ENCODE peak calls at places on chromosomes 4 and X, in six cellular contexts. One of them, this sample, is unnamed.

GRCh38 chr4:94802091-94802490 is 44.3 kb downstream of the BMPR1B start:
- DNase-seq in cerebellar cortex: peak
- DNase-seq in EL: no peak
- DNase-seq in AG08395: no peak
- DNase-seq in NCI-H1092: no peak
- DNase-seq in Ammon's horn: peak
- DNase-seq in this sample: no peak

GRCh38 chrX:131763674-131764073 is 219.8 kb downstream of the OR13H1 start:
- DNase-seq in cerebellar cortex: peak
- DNase-seq in EL: peak
- DNase-seq in AG08395: peak
- DNase-seq in NCI-H1092: no peak
- DNase-seq in Ammon's horn: no peak
- DNase-seq in this sample: no peak

GRCh38 chr4:71141125-71141524 is 147.7 kb downstream of the DCK start:
- DNase-seq in cerebellar cortex: no peak
- DNase-seq in EL: no peak
- DNase-seq in AG08395: no peak
- DNase-seq in NCI-H1092: no peak
- DNase-seq in Ammon's horn: no peak
- DNase-seq in this sample: no peak

GRCh38 chrX:19193584-19193983 is 71.3 kb upstream of the ADGRG2 start:
- DNase-seq in cerebellar cortex: no peak
- DNase-seq in EL: no peak
- DNase-seq in AG08395: no peak
- DNase-seq in NCI-H1092: no peak
- DNase-seq in Ammon's horn: no peak
- DNase-seq in this sample: no peak

GRCh38 chrX:584572-584971 is 46.0 kb upstream of the SHOX start:
- DNase-seq in cerebellar cortex: no peak
- DNase-seq in EL: no peak
- DNase-seq in AG08395: no peak
- DNase-seq in NCI-H1092: no peak
- DNase-seq in Ammon's horn: no peak
- DNase-seq in this sample: no peak

GRCh38 chrX:153970398-153971123 is 1.1 kb downstream of the HCFC1 start:
- DNase-seq in cerebellar cortex: peak
- DNase-seq in EL: peak
- DNase-seq in AG08395: peak
- DNase-seq in NCI-H1092: no peak
- DNase-seq in Ammon's horn: peak
- DNase-seq in this sample: peak

GRCh38 chr4:124851741-124852140 is 139.2 kb upstream of the ANKRD50 start:
- DNase-seq in cerebellar cortex: no peak
- DNase-seq in EL: no peak
- DNase-seq in AG08395: no peak
- DNase-seq in NCI-H1092: no peak
- DNase-seq in Ammon's horn: no peak
- DNase-seq in this sample: no peak

GRCh38 chr4:79198886-79199591 is 126.8 kb downstream of the NAA11 start:
- DNase-seq in cerebellar cortex: no peak
- DNase-seq in EL: no peak
- DNase-seq in AG08395: no peak
- DNase-seq in NCI-H1092: peak
- DNase-seq in Ammon's horn: no peak
- DNase-seq in this sample: no peak

GRCh38 chr4:64911846-64912245 is 502.6 kb upstream of the TECRL start:
- DNase-seq in cerebellar cortex: peak
- DNase-seq in EL: no peak
- DNase-seq in AG08395: no peak
- DNase-seq in NCI-H1092: no peak
- DNase-seq in Ammon's horn: no peak
- DNase-seq in this sample: peak

GRCh38 chrX:106718709-106719108 is 7.8 kb upstream of the RNF128 start:
- DNase-seq in cerebellar cortex: no peak
- DNase-seq in EL: no peak
- DNase-seq in AG08395: no peak
- DNase-seq in NCI-H1092: no peak
- DNase-seq in Ammon's horn: no peak
- DNase-seq in this sample: no peak

GRCh38 chrX:65987856-65988255 is 52.0 kb downstream of the VSIG4 start:
- DNase-seq in cerebellar cortex: no peak
- DNase-seq in EL: no peak
- DNase-seq in AG08395: no peak
- DNase-seq in NCI-H1092: no peak
- DNase-seq in Ammon's horn: no peak
- DNase-seq in this sample: no peak

GRCh38 chr4:142404191-142404611 is 441.9 kb downstream of the INPP4B start:
- DNase-seq in cerebellar cortex: no peak
- DNase-seq in EL: peak
- DNase-seq in AG08395: peak
- DNase-seq in NCI-H1092: no peak
- DNase-seq in Ammon's horn: no peak
- DNase-seq in this sample: no peak

GRCh38 chr4:54837576-54838140 is 179.9 kb downstream of the KIT start:
- DNase-seq in cerebellar cortex: no peak
- DNase-seq in EL: peak
- DNase-seq in AG08395: no peak
- DNase-seq in NCI-H1092: no peak
- DNase-seq in Ammon's horn: no peak
- DNase-seq in this sample: no peak

GRCh38 chrX:121298499-121298898 is 251.1 kb downstream of the GLUD2 start:
- DNase-seq in cerebellar cortex: no peak
- DNase-seq in EL: no peak
- DNase-seq in AG08395: no peak
- DNase-seq in NCI-H1092: no peak
- DNase-seq in Ammon's horn: no peak
- DNase-seq in this sample: no peak

GRCh38 chr4:180028682-180029081 is 2214.5 kb upstream of the TENM3 start:
- DNase-seq in cerebellar cortex: peak
- DNase-seq in EL: no peak
- DNase-seq in AG08395: no peak
- DNase-seq in NCI-H1092: no peak
- DNase-seq in Ammon's horn: peak
- DNase-seq in this sample: peak

GRCh38 chrX:25596881-25597280 is 541.3 kb upstream of the MAGEB18 start:
- DNase-seq in cerebellar cortex: no peak
- DNase-seq in EL: no peak
- DNase-seq in AG08395: no peak
- DNase-seq in NCI-H1092: no peak
- DNase-seq in Ammon's horn: no peak
- DNase-seq in this sample: no peak

GRCh38 chrX:150205011-150205410 is 158.1 kb upstream of the MAMLD1 start:
- DNase-seq in cerebellar cortex: no peak
- DNase-seq in EL: no peak
- DNase-seq in AG08395: no peak
- DNase-seq in NCI-H1092: no peak
- DNase-seq in Ammon's horn: no peak
- DNase-seq in this sample: no peak

GRCh38 chr4:87025614-87026041 is 90.8 kb downstream of the AFF1 start:
- DNase-seq in cerebellar cortex: no peak
- DNase-seq in EL: no peak
- DNase-seq in AG08395: no peak
- DNase-seq in NCI-H1092: no peak
- DNase-seq in Ammon's horn: no peak
- DNase-seq in this sample: no peak

GRCh38 chr4:184267673-184268573 is 50.2 kb upstream of the ENPP6 start:
- DNase-seq in cerebellar cortex: no peak
- DNase-seq in EL: peak
- DNase-seq in AG08395: peak
- DNase-seq in NCI-H1092: peak
- DNase-seq in Ammon's horn: peak
- DNase-seq in this sample: peak

GRCh38 chr4:168384437-168385141 is 66.0 kb upstream of the DDX60 start:
- DNase-seq in cerebellar cortex: no peak
- DNase-seq in EL: peak
- DNase-seq in AG08395: peak
- DNase-seq in NCI-H1092: no peak
- DNase-seq in Ammon's horn: no peak
- DNase-seq in this sample: no peak

GRCh38 chr4:26782168-26782829 is 78.3 kb upstream of the STIM2 start:
- DNase-seq in cerebellar cortex: no peak
- DNase-seq in EL: peak
- DNase-seq in AG08395: no peak
- DNase-seq in NCI-H1092: no peak
- DNase-seq in Ammon's horn: no peak
- DNase-seq in this sample: no peak

GRCh38 chr4:125357675-125358074 is 42.9 kb downstream of the FAT4 start:
- DNase-seq in cerebellar cortex: no peak
- DNase-seq in EL: no peak
- DNase-seq in AG08395: no peak
- DNase-seq in NCI-H1092: no peak
- DNase-seq in Ammon's horn: no peak
- DNase-seq in this sample: peak

GRCh38 chrX:130578906-130579305 is 177.1 kb downstream of the RBMX2 start:
- DNase-seq in cerebellar cortex: no peak
- DNase-seq in EL: no peak
- DNase-seq in AG08395: no peak
- DNase-seq in NCI-H1092: no peak
- DNase-seq in Ammon's horn: no peak
- DNase-seq in this sample: no peak

GRCh38 chr4:123505077-123505456 is 108.5 kb downstream of the SPRY1 start:
- DNase-seq in cerebellar cortex: peak
- DNase-seq in EL: no peak
- DNase-seq in AG08395: no peak
- DNase-seq in NCI-H1092: peak
- DNase-seq in Ammon's horn: no peak
- DNase-seq in this sample: no peak

GRCh38 chr4:5728451-5728850 is 17.4 kb downstream of the EVC start:
- DNase-seq in cerebellar cortex: no peak
- DNase-seq in EL: no peak
- DNase-seq in AG08395: no peak
- DNase-seq in NCI-H1092: no peak
- DNase-seq in Ammon's horn: no peak
- DNase-seq in this sample: no peak

GRCh38 chr4:122583906-122584305 is 37.0 kb downstream of the IL21 start:
- DNase-seq in cerebellar cortex: no peak
- DNase-seq in EL: peak
- DNase-seq in AG08395: peak
- DNase-seq in NCI-H1092: no peak
- DNase-seq in Ammon's horn: peak
- DNase-seq in this sample: no peak

GRCh38 chrX:47311857-47312774 is 58.3 kb upstream of the ZNF157 start:
- DNase-seq in cerebellar cortex: peak
- DNase-seq in EL: peak
- DNase-seq in AG08395: peak
- DNase-seq in NCI-H1092: peak
- DNase-seq in Ammon's horn: peak
- DNase-seq in this sample: peak

This sample was measured in H9.